ENCODE peak calls at places on chromosomes 4 and X, in four cellular contexts. B is CD8-positive, alpha-beta T cell; U is upper lobe of left lung; S is PC-9. F is an unnamed sample.
A peak's percentile ranks its signal among the peaks of the same experiment; 100 is the strongest.

GRCh38 chr4:87011340-87012034 is 76.7 kb downstream of the AFF1 start:
- DNase-seq in S (no peak), U (no peak), B (no peak), F (no peak)

GRCh38 chr4:24770111-24770584 is 25.2 kb upstream of the SOD3 start:
- DNase-seq in S (peak; percentile 16), U (no peak), B (no peak), F (no peak)

GRCh38 chrX:112849010-112849409 is 8.4 kb upstream of the AMOT start:
- DNase-seq in S (no peak), U (no peak), B (no peak), F (no peak)

GRCh38 chr4:164807611-164808010 is 53.7 kb downstream of the SMIM31 start:
- DNase-seq in B (no peak), S (no peak), U (no peak), F (no peak)

GRCh38 chrX:87338510-87338909 is 179.1 kb upstream of the KLHL4 start:
- DNase-seq in U (no peak), S (no peak), B (no peak), F (no peak)

GRCh38 chr4:76386566-76387305 is 34.2 kb downstream of the CCDC158 start:
- DNase-seq in S (no peak), B (no peak), U (no peak), F (no peak)

GRCh38 chr4:102778720-102779119 is 18.0 kb upstream of the MANBA start:
- DNase-seq in B (no peak), S (no peak), U (no peak), F (no peak)

GRCh38 chrX:108156934-108157466 is 65.4 kb downstream of the ATG4A start:
- DNase-seq in U (no peak), B (no peak), S (no peak), F (no peak)

GRCh38 chr4:7166981-7167700 is 25.2 kb upstream of the SORCS2 start:
- DNase-seq in U (no peak), S (no peak), B (no peak), F (no peak)

GRCh38 chrX:2485789-2486345 is 14.9 kb downstream of the DHRSX start:
- DNase-seq in B (no peak), U (no peak), S (no peak), F (no peak)

GRCh38 chrX:24676403-24677024 is 17.2 kb upstream of the POLA1 start:
- DNase-seq in S (no peak), B (peak; percentile 5), U (no peak), F (no peak)

GRCh38 chr4:38671594-38671943 is 7.6 kb downstream of the KLF3 start:
- DNase-seq in S (no peak), B (peak; percentile 37), U (no peak), F (no peak)

GRCh38 chrX:155745792-155746191 is 133.0 kb upstream of the TMLHE start:
- DNase-seq in U (no peak), B (no peak), S (peak; percentile 71), F (no peak)

GRCh38 chr4:38873290-38873949 is 5.8 kb downstream of the FAM114A1 start:
- DNase-seq in S (no peak), B (no peak), U (no peak), F (no peak)

DNA sequence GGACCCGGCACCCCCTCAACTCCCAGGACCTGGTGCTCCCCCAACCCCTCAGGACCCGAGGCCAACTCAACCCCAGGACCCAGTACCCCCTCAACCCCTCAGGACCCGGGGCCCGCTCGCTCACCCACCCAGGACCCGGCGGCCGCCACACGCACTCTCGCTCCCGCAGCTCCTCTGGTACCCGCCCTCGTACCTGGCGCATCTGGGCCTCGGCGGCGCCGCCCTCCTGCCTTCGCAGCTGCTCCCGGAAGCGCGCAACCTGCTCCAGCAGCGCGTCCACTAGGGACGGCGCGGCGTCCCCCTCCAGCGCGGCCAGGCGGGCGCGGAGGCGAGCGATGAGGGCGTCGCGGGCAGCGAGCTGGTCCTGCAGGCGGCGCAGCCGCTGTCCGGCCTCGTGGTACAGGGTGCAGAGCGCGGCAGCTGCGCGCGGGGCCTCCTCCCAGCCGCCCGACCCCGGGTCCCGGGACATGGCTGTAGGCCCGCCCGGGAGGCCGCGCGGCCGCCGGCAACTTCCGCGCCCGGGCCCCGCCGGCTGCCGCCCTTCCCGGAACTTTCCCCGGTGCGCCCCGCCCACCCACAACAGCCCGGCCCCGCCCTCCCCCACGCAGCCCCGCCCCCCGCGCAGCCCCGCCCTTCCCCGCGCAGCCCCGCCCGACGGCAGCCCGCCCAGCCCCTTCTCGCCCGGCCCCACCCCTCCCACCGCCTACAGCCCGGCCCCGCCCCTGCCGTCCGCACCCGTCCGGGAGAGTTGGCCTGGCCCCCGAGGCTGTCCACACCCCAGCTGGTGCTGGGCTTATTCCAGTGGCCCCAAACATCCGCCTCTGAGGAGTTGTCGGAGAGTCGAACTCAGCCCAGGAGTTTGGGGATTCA is at the start of gene TNIP2:
- DNase-seq in U (peak; percentile 96), B (peak; percentile 78), S (peak; percentile 81), F (peak; percentile 59)
- H3K27ac ChIP-seq in U (peak within 1 kb of the TSS; percentile 90), B (peak within 1 kb of the TSS; percentile 63), S (no peak within 1 kb of the TSS), F (peak within 1 kb of the TSS; percentile 92)

DNA sequence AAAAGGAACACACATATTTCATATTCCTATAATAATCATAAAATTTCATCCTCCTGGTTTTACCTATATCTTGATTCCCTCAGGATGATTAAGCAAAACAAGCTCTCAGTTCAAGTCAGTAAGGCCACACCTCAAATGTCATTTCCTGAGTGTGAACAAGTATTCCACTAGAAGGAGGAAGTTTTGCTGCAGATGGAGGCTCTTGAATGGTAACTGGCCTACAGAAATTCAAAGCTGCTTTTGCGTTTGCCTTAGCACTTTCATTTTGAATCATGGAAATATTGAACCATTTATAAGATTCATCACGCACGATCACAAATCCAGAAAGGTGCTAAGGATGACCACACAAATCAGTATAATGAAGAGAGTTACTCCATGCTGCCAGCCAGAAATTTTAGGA is 254.4 kb upstream of the CXXC4 start:
- DNase-seq in B (no peak), U (no peak), S (no peak), F (no peak)
- H3K27ac ChIP-seq in B (no peak overlapping the region), U (no peak overlapping the region), S (no peak overlapping the region), F (no peak overlapping the region)

DNA sequence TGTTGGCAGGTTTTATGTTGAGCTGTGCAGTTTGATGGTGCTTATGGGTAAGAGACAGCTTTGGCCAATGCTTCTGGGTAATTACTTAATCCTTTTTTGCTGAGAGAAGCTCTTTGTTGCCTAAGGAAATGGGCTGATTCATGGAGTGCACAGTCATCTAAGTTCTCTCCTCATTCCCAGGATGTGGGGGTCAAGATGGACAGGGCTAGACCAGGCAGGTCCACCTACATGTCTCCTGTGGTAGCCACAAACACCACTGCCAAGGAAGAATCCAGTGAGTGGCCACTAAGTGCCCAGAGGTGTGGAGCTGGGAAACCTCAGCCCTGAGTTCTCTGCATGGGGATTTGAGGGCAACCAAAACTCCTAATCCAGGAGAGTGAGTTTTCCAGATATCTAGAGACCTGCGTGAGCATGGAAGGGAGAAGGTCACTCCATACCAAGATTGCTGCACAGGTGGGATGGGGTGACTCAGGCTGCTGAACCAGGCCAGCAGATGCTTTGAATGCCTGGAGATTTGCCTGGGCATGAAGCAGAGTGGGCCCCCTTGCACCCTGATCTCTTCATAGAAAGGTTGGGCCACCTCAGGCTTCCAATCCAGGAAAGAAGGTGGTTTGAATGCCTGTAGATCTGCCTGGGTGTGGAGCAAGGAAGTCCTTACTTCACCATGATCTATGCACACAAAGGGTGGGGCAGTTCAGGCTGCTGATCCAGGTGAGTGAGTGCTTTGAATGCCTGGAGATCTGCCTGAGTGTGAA is 234.8 kb upstream of the GNPDA2 start:
- DNase-seq in U (no peak), B (no peak), S (no peak), F (no peak)
- H3K27ac ChIP-seq in U (no peak overlapping the region), B (no peak overlapping the region), S (no peak overlapping the region), F (no peak overlapping the region)

GRCh38 chr4:62912531-62912930 is 1496.7 kb downstream of the TECRL start:
- DNase-seq in S (no peak), U (no peak), B (no peak), F (no peak)
- H3K27ac ChIP-seq in S (no peak overlapping the region), U (no peak overlapping the region), B (no peak overlapping the region), F (no peak overlapping the region)

DNA sequence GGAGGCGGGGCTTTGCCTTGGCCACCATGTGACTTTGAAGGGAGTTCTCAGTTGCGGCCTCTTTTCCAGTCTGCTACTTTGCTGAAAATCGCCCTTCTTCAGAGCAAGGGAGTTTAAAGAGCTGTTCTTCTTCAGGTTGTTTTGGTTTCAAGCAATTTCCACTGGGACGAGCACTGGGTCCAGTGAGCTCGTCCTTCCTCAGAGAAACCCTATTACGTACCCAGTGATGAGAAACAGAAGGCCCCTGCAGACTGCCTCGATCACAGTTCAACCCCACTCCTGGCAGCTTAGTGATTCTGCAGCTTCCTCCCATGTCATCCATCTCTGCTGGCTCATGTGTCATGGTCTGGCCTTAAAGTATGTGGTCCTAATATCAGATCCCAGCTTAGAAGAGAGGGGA is 7.8 kb upstream of the FAM149A start:
- DNase-seq in S (no peak), B (no peak), U (no peak), F (no peak)
- H3K27ac ChIP-seq in S (no peak overlapping the region), B (no peak overlapping the region), U (no peak overlapping the region), F (no peak overlapping the region)

GRCh38 chr4:99720206-99720605 is 62.6 kb upstream of the C4orf54 start:
- DNase-seq in U (no peak), B (no peak), S (no peak), F (no peak)

GRCh38 chr4:99722006-99722405 is 64.4 kb upstream of the C4orf54 start:
- DNase-seq in U (no peak), B (no peak), S (peak; percentile 9), F (no peak)

GRCh38 chr4:99723555-99724450 is 66.2 kb upstream of the C4orf54 start:
- DNase-seq in S (peak; percentile 64), U (no peak), B (no peak), F (no peak)

GRCh38 chr4:99722662-99723061 is 65.0 kb upstream of the C4orf54 start:
- DNase-seq in B (no peak), S (no peak), U (no peak), F (no peak)
- H3K27ac ChIP-seq in B (no peak overlapping the region), S (peak overlapping the region; percentile 74), U (no peak overlapping the region), F (no peak overlapping the region)

GRCh38 chrX:118496763-118497079 is 1.1 kb downstream of the DOCK11 start:
- DNase-seq in B (no peak), U (no peak), S (no peak), F (no peak)
- H3K27ac ChIP-seq in B (peak overlapping the region; percentile 82), U (peak overlapping the region; percentile 83), S (no peak overlapping the region), F (peak overlapping the region; percentile 89)

DNA sequence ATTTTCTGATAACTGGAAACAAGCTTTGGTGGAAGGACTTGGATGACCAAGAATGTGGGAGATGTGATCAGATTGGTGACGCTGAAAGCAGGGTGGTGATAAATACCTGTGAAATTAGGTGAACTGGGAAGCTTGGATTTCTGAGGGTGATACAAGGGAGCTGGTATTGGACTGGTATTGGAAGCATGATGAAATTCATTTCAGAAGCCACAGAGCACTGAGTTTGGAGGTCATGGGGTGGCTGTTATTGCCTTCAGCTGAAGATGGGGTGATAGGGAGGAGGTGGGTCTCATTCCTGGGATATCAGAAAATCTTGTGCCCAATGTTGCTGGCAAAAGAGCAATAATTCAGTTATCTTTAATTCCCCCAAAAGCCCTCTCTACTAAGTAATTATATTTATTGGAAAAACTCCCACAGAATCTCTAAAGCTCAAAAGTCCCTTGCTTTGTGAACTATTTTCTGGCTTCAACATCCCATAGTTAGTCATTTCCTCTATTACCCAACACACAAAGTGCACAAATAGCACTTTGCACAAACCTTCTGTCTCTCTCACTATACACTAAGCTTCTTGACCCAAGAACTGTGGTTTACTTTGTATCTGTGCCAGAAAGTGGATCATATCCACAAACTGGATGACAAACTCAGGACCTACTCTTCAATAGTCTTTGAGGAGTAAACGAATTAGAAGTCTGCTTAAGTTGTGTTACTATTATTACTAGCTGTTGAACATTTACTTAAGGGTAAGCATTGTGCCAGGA is 23.1 kb upstream of the CAMK2D start:
- DNase-seq in S (no peak), B (no peak), U (no peak), F (no peak)
- H3K27ac ChIP-seq in S (no peak overlapping the region), B (no peak overlapping the region), U (no peak overlapping the region), F (no peak overlapping the region)

GRCh38 chr4:153448003-153448731 is 18.0 kb upstream of the TMEM131L start:
- DNase-seq in B (no peak), S (no peak), U (no peak), F (no peak)
- H3K27ac ChIP-seq in B (no peak overlapping the region), S (no peak overlapping the region), U (no peak overlapping the region), F (no peak overlapping the region)